ENCODE peak calls at places on chromosomes 5 and 9, in ten cellular contexts. B is stomach, L is HCT116, R is ovary, F is transverse colon, P is tibial nerve, N is IMR-90, U is HepG2, O is K562, X is body of pancreas. Y is an unnamed sample. For H3K9me3 and H3K36me3, the result is how much of the 10 kb centered on the place peaks cover.

GRCh38 chr9:23539311-23539710 is 286.7 kb downstream of the ELAVL2 start:
- DNase-seq in P (no peak), N (no peak), U (no peak), X (no peak), B (no peak), R (no peak), F (no peak), L (no peak), O (no peak), Y (no peak)

GRCh38 chr5:40446910-40447309 is 232.8 kb upstream of the PTGER4 start:
- DNase-seq in X (no peak), F (no peak), R (no peak), O (no peak), L (no peak), B (no peak), P (no peak), N (peak), U (peak), Y (no peak)

GRCh38 chr9:118594428-118594827 is 774.8 kb downstream of the BRINP1 start:
- DNase-seq in B (no peak), P (no peak), R (no peak), F (no peak), N (no peak), O (no peak), X (no peak), U (no peak), L (no peak), Y (no peak)

GRCh38 chr9:20286154-20286553 is 336.1 kb downstream of the MLLT3 start:
- DNase-seq in O (no peak), L (no peak), P (no peak), B (no peak), R (no peak), U (no peak), N (no peak), X (no peak), F (no peak), Y (no peak)

GRCh38 chr5:77015938-77016569 is 14.2 kb upstream of the AGGF1 start:
- DNase-seq in P (no peak), L (peak), N (peak), O (peak), F (no peak), X (no peak), B (no peak), U (peak), R (no peak), Y (no peak)

GRCh38 chr5:98307811-98308210 is 465.7 kb upstream of the RGMB start:
- DNase-seq in U (no peak), N (peak), P (no peak), B (no peak), O (no peak), F (no peak), R (no peak), X (no peak), L (no peak), Y (no peak)

GRCh38 chr5:157459715-157460599 is at the start of gene NIPAL4:
- DNase-seq in X (no peak), N (no peak), B (no peak), R (no peak), F (peak), L (no peak), O (no peak), U (no peak), P (no peak), Y (no peak)

GRCh38 chr5:92979716-92980115 is 601.3 kb downstream of the NR2F1-AS1 start:
- DNase-seq in R (no peak), P (no peak), O (no peak), U (no peak), L (no peak), F (no peak), B (no peak), X (no peak), N (no peak), Y (no peak)

GRCh38 chr5:52767766-52768480 is 19.8 kb upstream of the ITGA1 start:
- DNase-seq in N (no peak), U (no peak), X (no peak), O (no peak), B (no peak), P (no peak), L (no peak), R (no peak), F (no peak), Y (no peak)

GRCh38 chr5:54217826-54218503 is 92.4 kb downstream of the ARL15 start:
- DNase-seq in R (no peak), L (peak), N (peak), B (peak), O (peak), X (peak), F (no peak), P (peak), U (peak), Y (peak)

GRCh38 chr9:89431930-89432725 is 65.8 kb downstream of the SEMA4D start:
- DNase-seq in X (no peak), B (no peak), F (no peak), L (no peak), N (no peak), R (no peak), P (no peak), O (no peak), U (no peak), Y (no peak)

GRCh38 chr5:56951131-56951945 is 585 bp downstream of the MIER3 start:
- DNase-seq in F (peak), R (peak), B (no peak), U (no peak), O (peak), N (no peak), X (peak), L (no peak), P (no peak), Y (peak)

GRCh38 chr9:71904076-71904475 is 6.9 kb downstream of the ABHD17B start:
- DNase-seq in F (no peak), R (no peak), L (no peak), U (no peak), X (no peak), N (no peak), P (no peak), O (no peak), B (no peak), Y (no peak)

GRCh38 chr5:145718956-145719355 is 116.2 kb downstream of the PRELID2 start:
- DNase-seq in B (no peak), P (no peak), F (no peak), N (peak), O (no peak), L (peak), X (no peak), U (peak), R (no peak), Y (no peak)

GRCh38 chr5:37792976-37793328 is 46.9 kb downstream of the GDNF start:
- DNase-seq in R (no peak), N (peak), B (no peak), U (no peak), O (no peak), L (no peak), X (no peak), P (no peak), F (no peak), Y (no peak)

GRCh38 chr5:148912714-148913398 is 86.4 kb downstream of the ADRB2 start:
- DNase-seq in O (no peak), U (peak), R (no peak), P (no peak), B (no peak), L (peak), N (peak), F (no peak), X (no peak), Y (no peak)

GRCh38 chr5:89037090-89037489 is 154.1 kb upstream of the MEF2C start:
- DNase-seq in O (no peak), X (no peak), R (no peak), U (peak), F (no peak), P (no peak), L (no peak), B (no peak), N (peak), Y (no peak)

GRCh38 chr5:171721469-171721868 is 64.1 kb upstream of the SMIM23 start:
- DNase-seq in F (no peak), P (no peak), B (no peak), N (no peak), X (no peak), U (no peak), R (no peak), L (no peak), O (no peak), Y (no peak)

GRCh38 chr5:61624966-61625681 is 293.1 kb downstream of the ZSWIM6 start:
- DNase-seq in O (no peak), U (no peak), N (no peak), B (no peak), L (no peak), X (no peak), P (no peak), F (no peak), R (no peak), Y (no peak)

GRCh38 chr5:194603-195209 is 3.4 kb downstream of the LRRC14B start:
- DNase-seq in X (peak), P (no peak), O (no peak), F (no peak), R (no peak), B (no peak), N (no peak), U (no peak), L (no peak), Y (no peak)

GRCh38 chr9:134386951-134387831 is 60.9 kb downstream of the RXRA start:
- DNase-seq in L (no peak), N (peak), P (no peak), B (peak), R (peak), F (peak), X (peak), O (no peak), U (no peak), Y (no peak)

GRCh38 chr5:150017606-150018005 is 17.1 kb downstream of the HMGXB3 start:
- DNase-seq in O (no peak), L (no peak), R (no peak), F (no peak), N (peak), U (no peak), B (no peak), X (no peak), P (no peak), Y (no peak)

GRCh38 chr5:93735378-93735777 is 6.0 kb downstream of the POU5F2 start:
- DNase-seq in B (no peak), U (no peak), L (no peak), O (no peak), F (no peak), N (peak), X (no peak), P (no peak), R (no peak), Y (no peak)

GRCh38 chr9:97703437-97704326 is 6.5 kb upstream of the XPA start:
- DNase-seq in B (no peak), U (peak), F (no peak), X (peak), P (no peak), O (peak), R (no peak), N (peak), L (peak), Y (peak)

GRCh38 chr9:83675466-83675865 is 32.3 kb downstream of the UBQLN1 start:
- DNase-seq in F (no peak), L (no peak), B (no peak), N (no peak), O (no peak), X (no peak), U (peak), R (no peak), P (no peak), Y (no peak)

GRCh38 chr9:104780796-104781395 is 17.0 kb downstream of the NIPSNAP3B start:
- DNase-seq in U (no peak), R (no peak), N (peak), L (peak), P (no peak), O (no peak), F (no peak), X (no peak), B (no peak), Y (no peak)

GRCh38 chr9:134391319-134392231 is 65.3 kb downstream of the RXRA start:
- DNase-seq in P (no peak), F (peak), B (no peak), O (no peak), L (no peak), R (no peak), X (no peak), N (no peak), U (no peak), Y (no peak)

GRCh38 chr5:17305964-17306725 is 88.7 kb downstream of the BASP1 start:
- DNase-seq in N (peak), B (peak), F (peak), R (no peak), O (no peak), U (peak), L (no peak), X (peak), P (peak), Y (peak)

GRCh38 chr5:174720612-174721521 is 3.5 kb upstream of the MSX2 start:
- DNase-seq in B (no peak), X (no peak), L (no peak), P (no peak), F (no peak), N (no peak), R (no peak), O (no peak), U (peak), Y (no peak)

GRCh38 chr5:124124711-124125229 is 612.8 kb downstream of the CSNK1G3 start:
- DNase-seq in N (peak), F (no peak), U (no peak), L (no peak), R (no peak), B (no peak), P (no peak), O (no peak), X (no peak), Y (no peak)

GRCh38 chr5:55324815-55325418 is 17.1 kb downstream of the MTREX start:
- DNase-seq in O (peak), X (no peak), U (peak), B (no peak), L (peak), P (no peak), F (no peak), R (no peak), N (peak), Y (no peak)

GRCh38 chr5:146717951-146718350 is 160.6 kb downstream of the PPP2R2B start:
- DNase-seq in R (no peak), N (no peak), U (no peak), B (no peak), L (no peak), P (no peak), F (no peak), X (no peak), O (no peak), Y (no peak)

GRCh38 chr5:4083591-4084337 is 488.1 kb downstream of the IRX1 start:
- DNase-seq in F (no peak), X (no peak), N (no peak), B (no peak), U (no peak), P (no peak), L (no peak), O (no peak), R (no peak), Y (no peak)

GRCh38 chr5:135993894-135994514 is 34.8 kb upstream of the TGFBI start:
- DNase-seq in F (no peak), O (no peak), R (peak), X (no peak), L (no peak), B (no peak), U (peak), P (no peak), N (peak), Y (peak)

GRCh38 chr5:53373420-53374188 is 106.8 kb upstream of the FST start:
- DNase-seq in U (no peak), R (no peak), F (no peak), B (no peak), L (no peak), P (no peak), X (no peak), O (no peak), N (peak), Y (no peak)

GRCh38 chr5:17248999-17249634 is 31.7 kb downstream of the BASP1 start:
- DNase-seq in N (peak), R (no peak), O (no peak), L (no peak), U (no peak), X (no peak), F (no peak), P (peak), B (no peak), Y (no peak)

GRCh38 chr5:79984363-79984762 is 6.7 kb downstream of the MTX3 start:
- DNase-seq in F (no peak), O (no peak), L (no peak), P (no peak), X (no peak), N (no peak), B (no peak), U (no peak), R (no peak), Y (no peak)

DNA sequence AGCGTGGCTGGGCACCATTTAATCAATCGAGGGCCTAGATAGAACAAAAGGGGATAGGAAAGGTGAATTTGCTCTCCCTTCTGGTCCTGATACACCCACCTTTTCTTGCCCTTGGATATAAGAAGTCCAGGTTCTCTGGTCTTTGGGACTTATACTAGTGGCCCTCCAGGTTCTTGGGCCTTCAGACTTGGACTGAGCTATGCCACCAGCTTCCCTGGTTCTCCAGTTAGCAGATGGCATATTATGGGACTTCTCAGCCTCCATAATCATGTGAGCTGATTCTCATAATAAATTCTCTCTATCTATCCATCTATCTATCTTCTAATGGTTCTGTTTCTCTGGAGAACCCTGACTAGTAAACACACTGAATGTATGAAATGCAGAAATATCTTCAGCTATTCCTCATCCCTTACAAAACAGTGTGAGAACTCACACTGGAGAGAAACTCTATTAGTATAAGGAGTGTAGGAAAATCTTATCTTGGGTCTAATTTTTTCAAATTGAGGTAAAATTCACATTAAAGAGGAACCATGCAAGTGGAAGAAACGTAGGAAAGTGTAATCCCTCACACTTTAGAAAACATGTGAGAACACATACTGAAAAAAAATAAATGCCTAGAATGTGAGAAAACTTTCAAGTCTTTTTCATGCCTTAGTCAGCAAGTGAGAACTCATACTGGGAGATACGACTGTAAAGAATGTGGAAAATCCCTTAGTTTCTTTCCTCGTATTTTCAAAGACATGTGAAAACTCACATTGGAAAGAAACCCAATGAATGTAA is 15.5 kb downstream of the PCDHB15 start:
- DNase-seq in B (no peak), U (no peak), P (no peak), N (peak), R (no peak), O (no peak), F (no peak), X (no peak), L (no peak), Y (no peak)
- H3K9me3 ChIP-seq in B (half or more), U (half or more), P (half or more), N (under half), R (under half), O (under half), F (half or more), X (half or more), L (under half), Y (under half)

GRCh38 chr9:113199683-113200329 is 21.3 kb downstream of the FKBP15 start:
- DNase-seq in O (no peak), B (no peak), F (no peak), P (no peak), L (no peak), X (no peak), R (no peak), U (no peak), N (no peak), Y (no peak)
- H3K36me3 ChIP-seq in O (half or more), B (half or more), F (half or more), P (under half), L (under half), X (under half), R (under half), U (half or more), N (under half), Y (under half)

DNA sequence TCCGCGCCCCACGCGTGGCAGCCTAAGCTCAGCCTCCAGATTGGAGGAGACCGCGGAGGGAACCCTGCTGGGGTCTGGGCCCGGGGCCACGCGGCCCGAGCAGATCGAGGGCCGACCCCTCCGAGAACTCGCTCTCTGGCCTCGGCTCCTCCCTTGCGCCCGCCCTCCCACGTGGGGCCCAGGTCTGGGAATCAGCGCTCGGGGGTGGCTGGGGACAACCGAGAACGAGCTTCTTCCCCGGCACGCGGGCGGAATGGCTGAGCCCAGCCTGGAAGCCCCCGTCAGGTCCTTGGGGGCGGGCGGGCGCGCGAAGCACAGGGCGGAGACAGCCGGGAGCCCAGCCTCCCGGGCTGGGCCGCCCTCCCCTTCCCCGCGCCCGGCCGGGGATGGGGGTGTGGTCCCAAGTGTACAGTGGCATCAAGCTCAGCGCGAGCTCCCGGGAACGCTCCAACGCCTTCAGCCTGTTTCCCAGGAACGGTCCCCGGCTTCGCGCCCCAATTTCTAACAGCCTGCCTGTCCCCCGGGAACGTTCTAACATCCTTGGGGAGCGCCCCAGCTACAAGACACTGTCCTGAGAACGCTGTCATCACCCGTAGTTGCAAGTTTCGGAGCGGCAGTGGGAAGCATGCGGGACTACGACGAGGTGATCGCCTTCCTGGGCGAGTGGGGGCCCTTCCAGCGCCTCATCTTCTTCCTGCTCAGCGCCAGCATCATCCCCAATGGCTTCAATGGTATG is at the start of gene SLC22A4:
- DNase-seq in L (peak), P (peak), O (peak), N (peak), U (peak), R (peak), X (peak), B (peak), F (peak), Y (peak)
- TF ChIP-seq POLR2A in L (no peak), P (peak), O (peak), N (peak), U (peak), R (peak), X (peak), B (no peak), F (peak), Y (peak)

GRCh38 chr9:82637368-82637767 is 425.6 kb downstream of the RASEF start:
- DNase-seq in B (no peak), O (no peak), L (no peak), U (no peak), F (no peak), X (no peak), P (no peak), N (no peak), R (no peak), Y (no peak)
- H3K9me3 ChIP-seq in B (under half), O (under half), L (under half), U (under half), F (under half), X (under half), P (under half), N (under half), R (under half), Y (under half)

DNA sequence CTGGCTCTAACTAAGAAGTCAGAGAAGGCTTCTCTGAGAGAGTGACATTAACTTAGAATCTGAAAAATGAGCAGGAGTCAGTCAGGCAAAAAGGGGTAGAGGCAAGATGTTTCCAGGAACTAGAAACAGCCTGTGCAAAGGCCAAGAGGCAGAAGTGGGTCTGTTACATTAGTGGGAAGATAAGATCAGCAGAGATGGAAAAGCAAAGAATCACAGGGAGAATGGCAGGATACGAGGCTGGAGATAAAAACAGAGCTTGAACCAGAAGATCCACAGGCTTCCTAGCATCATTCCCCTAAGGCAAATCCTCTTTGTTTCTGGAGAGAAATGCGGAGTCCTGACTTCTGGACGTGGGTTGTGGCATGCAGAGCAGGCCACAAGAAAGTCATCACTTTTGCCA is 27.4 kb downstream of the ASTN2 start:
- DNase-seq in N (no peak), B (no peak), P (no peak), O (no peak), X (no peak), R (no peak), U (no peak), F (no peak), L (no peak), Y (no peak)
- H3K36me3 ChIP-seq in N (under half), B (under half), P (under half), O (under half), X (under half), R (under half), U (under half), F (under half), L (under half), Y (under half)

Y was measured in uterus.